ENCODE peak calls at places on chromosomes 13 and 19, in eight cellular contexts. One of them, this sample, is unnamed.

GRCh38 chr13:23679214-23679613 is 109.0 kb downstream of the TNFRSF19 start:
- DNase-seq in K562: no peak
- DNase-seq in A549: peak; percentile 15
- DNase-seq in endothelial cell of umbilical vein: no peak
- DNase-seq in HepG2: no peak
- DNase-seq in HCT116: no peak
- DNase-seq in H1: no peak
- DNase-seq in GM12878: no peak
- DNase-seq in this sample: no peak

GRCh38 chr19:57850553-57851017 is 926 bp downstream of the ZNF587 start:
- DNase-seq in HCT116: no peak
- DNase-seq in K562: peak; percentile 41
- DNase-seq in HepG2: peak; percentile 29
- DNase-seq in endothelial cell of umbilical vein: peak; percentile 74
- DNase-seq in A549: peak; percentile 41
- DNase-seq in H1: peak; percentile 49
- DNase-seq in GM12878: no peak
- DNase-seq in this sample: no peak

GRCh38 chr19:3821857-3822364 is 35.7 kb upstream of the MATK start:
- DNase-seq in HepG2: peak; percentile 20
- DNase-seq in K562: peak; percentile 91
- DNase-seq in A549: peak; percentile 67
- DNase-seq in endothelial cell of umbilical vein: peak; percentile 52
- DNase-seq in HCT116: peak; percentile 40
- DNase-seq in H1: peak; percentile 99
- DNase-seq in GM12878: no peak
- DNase-seq in this sample: peak; percentile 79

GRCh38 chr13:37681295-37682032 is 82.9 kb upstream of the POSTN start:
- DNase-seq in endothelial cell of umbilical vein: peak; percentile 95
- DNase-seq in HCT116: no peak
- DNase-seq in H1: no peak
- DNase-seq in K562: no peak
- DNase-seq in GM12878: no peak
- DNase-seq in HepG2: no peak
- DNase-seq in A549: no peak
- DNase-seq in this sample: no peak

GRCh38 chr19:39265321-39265916 is 2.8 kb upstream of the IFNL2 start:
- DNase-seq in HepG2: no peak
- DNase-seq in A549: peak; percentile 39
- DNase-seq in H1: peak; percentile 75
- DNase-seq in K562: no peak
- DNase-seq in HCT116: no peak
- DNase-seq in GM12878: no peak
- DNase-seq in endothelial cell of umbilical vein: no peak
- DNase-seq in this sample: no peak

GRCh38 chr19:18100710-18101109 is 3.1 kb downstream of the MAST3 start:
- DNase-seq in H1: peak; percentile 78
- DNase-seq in K562: peak; percentile 59
- DNase-seq in HepG2: peak; percentile 76
- DNase-seq in GM12878: no peak
- DNase-seq in endothelial cell of umbilical vein: no peak
- DNase-seq in A549: no peak
- DNase-seq in HCT116: no peak
- DNase-seq in this sample: no peak

GRCh38 chr13:46663644-46664043 is 110.7 kb downstream of the LRCH1 start:
- DNase-seq in K562: no peak
- DNase-seq in HepG2: no peak
- DNase-seq in A549: no peak
- DNase-seq in GM12878: no peak
- DNase-seq in HCT116: no peak
- DNase-seq in endothelial cell of umbilical vein: peak; percentile 67
- DNase-seq in H1: no peak
- DNase-seq in this sample: no peak

GRCh38 chr13:31225998-31226675 is 26.4 kb downstream of the B3GLCT start:
- DNase-seq in K562: no peak
- DNase-seq in endothelial cell of umbilical vein: no peak
- DNase-seq in HCT116: no peak
- DNase-seq in A549: no peak
- DNase-seq in GM12878: no peak
- DNase-seq in HepG2: no peak
- DNase-seq in H1: no peak
- DNase-seq in this sample: no peak

GRCh38 chr19:39156230-39156890 is 30.8 kb downstream of the PAK4 start:
- DNase-seq in H1: no peak
- DNase-seq in HCT116: no peak
- DNase-seq in A549: no peak
- DNase-seq in K562: peak; percentile 72
- DNase-seq in endothelial cell of umbilical vein: no peak
- DNase-seq in HepG2: no peak
- DNase-seq in GM12878: no peak
- DNase-seq in this sample: peak; percentile 31

GRCh38 chr19:56111601-56112312 is 9.3 kb downstream of the ZNF787 start:
- DNase-seq in endothelial cell of umbilical vein: no peak
- DNase-seq in H1: no peak
- DNase-seq in A549: no peak
- DNase-seq in HCT116: no peak
- DNase-seq in HepG2: peak; percentile 45
- DNase-seq in GM12878: no peak
- DNase-seq in K562: no peak
- DNase-seq in this sample: no peak

GRCh38 chr19:53577968-53578367 is 40.0 kb downstream of the ZNF331 start:
- DNase-seq in K562: no peak
- DNase-seq in HCT116: no peak
- DNase-seq in A549: no peak
- DNase-seq in GM12878: no peak
- DNase-seq in endothelial cell of umbilical vein: no peak
- DNase-seq in HepG2: no peak
- DNase-seq in H1: no peak
- DNase-seq in this sample: no peak

GRCh38 chr19:14554382-14554812 is 17.5 kb downstream of the NDUFB7 start:
- DNase-seq in GM12878: no peak
- DNase-seq in HCT116: no peak
- DNase-seq in K562: peak; percentile 33
- DNase-seq in A549: no peak
- DNase-seq in endothelial cell of umbilical vein: no peak
- DNase-seq in H1: peak; percentile 46
- DNase-seq in HepG2: peak; percentile 76
- DNase-seq in this sample: no peak

DNA sequence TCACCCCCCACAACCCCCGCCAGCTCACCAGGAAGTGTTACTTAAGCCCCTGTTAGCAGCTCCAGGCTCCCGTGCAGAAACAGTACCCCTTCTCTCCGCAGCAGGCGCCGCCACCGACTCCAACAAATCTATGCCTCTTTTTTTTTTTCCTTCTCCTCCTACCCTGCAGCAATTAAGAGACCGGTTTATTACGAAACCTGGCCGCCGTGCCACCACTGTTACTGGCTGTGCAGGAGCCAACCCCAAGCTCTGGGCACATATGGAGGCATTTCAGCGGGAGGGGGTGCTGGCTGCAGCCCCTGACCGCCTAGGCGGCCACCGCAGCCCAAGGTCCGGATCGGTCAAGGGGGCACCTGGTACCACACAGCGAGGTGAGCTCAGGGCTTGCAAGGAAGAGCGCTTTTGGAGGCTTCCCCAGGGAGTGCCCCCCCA is 2.4 kb downstream of the GADD45B start:
- DNase-seq in A549: peak; percentile 74
- DNase-seq in HepG2: no peak
- DNase-seq in GM12878: no peak
- DNase-seq in H1: peak; percentile 72
- DNase-seq in HCT116: no peak
- DNase-seq in K562: no peak
- DNase-seq in endothelial cell of umbilical vein: peak; percentile 60
- DNase-seq in this sample: peak; percentile 95
- TF ChIP-seq POLR2A in A549: no peak
- TF ChIP-seq POLR2A in HepG2: peak; percentile 36
- TF ChIP-seq POLR2A in GM12878: peak; percentile 67
- TF ChIP-seq POLR2A in H1: no peak
- TF ChIP-seq POLR2A in HCT116: no peak
- TF ChIP-seq POLR2A in K562: no peak
- TF ChIP-seq POLR2A in endothelial cell of umbilical vein: no peak
- TF ChIP-seq POLR2A in this sample: no peak

GRCh38 chr19:34688592-34688991 is 11.1 kb downstream of the ZNF302 start:
- DNase-seq in HepG2: no peak
- DNase-seq in GM12878: no peak
- DNase-seq in A549: no peak
- DNase-seq in K562: no peak
- DNase-seq in H1: no peak
- DNase-seq in endothelial cell of umbilical vein: no peak
- DNase-seq in HCT116: no peak
- DNase-seq in this sample: no peak

GRCh38 chr19:34687348-34687747 is 9.9 kb downstream of the ZNF302 start:
- DNase-seq in endothelial cell of umbilical vein: no peak
- DNase-seq in GM12878: no peak
- DNase-seq in H1: no peak
- DNase-seq in A549: no peak
- DNase-seq in HepG2: no peak
- DNase-seq in HCT116: no peak
- DNase-seq in K562: no peak
- DNase-seq in this sample: no peak

GRCh38 chr19:34690372-34690771 is 12.9 kb downstream of the ZNF302 start:
- DNase-seq in HCT116: no peak
- DNase-seq in H1: no peak
- DNase-seq in GM12878: no peak
- DNase-seq in HepG2: no peak
- DNase-seq in K562: no peak
- DNase-seq in endothelial cell of umbilical vein: no peak
- DNase-seq in A549: no peak
- DNase-seq in this sample: no peak

DNA sequence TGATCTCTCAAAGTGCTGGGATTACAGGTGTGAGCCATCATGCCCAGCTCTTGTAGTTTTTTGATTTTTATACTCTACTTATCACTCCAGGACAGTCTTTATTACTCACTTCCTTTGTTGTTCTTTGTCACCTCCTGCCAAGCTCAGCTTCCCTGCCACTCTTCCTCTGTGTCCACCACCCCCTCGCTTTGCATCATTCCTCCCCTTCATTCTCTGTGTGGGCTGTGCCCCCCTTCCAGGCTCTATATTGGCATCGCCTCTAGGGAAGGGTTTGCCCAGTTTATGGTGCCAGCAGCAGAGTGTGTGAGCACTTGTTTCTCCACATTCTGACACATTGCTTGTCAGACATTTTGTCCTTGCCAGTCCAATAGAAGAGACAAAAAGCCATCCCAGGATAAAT is 15.1 kb downstream of the ZNF302 start:
- DNase-seq in HCT116: no peak
- DNase-seq in HepG2: no peak
- DNase-seq in K562: no peak
- DNase-seq in H1: no peak
- DNase-seq in A549: no peak
- DNase-seq in endothelial cell of umbilical vein: peak; percentile 31
- DNase-seq in GM12878: no peak
- DNase-seq in this sample: no peak
- TF ChIP-seq MAX in HCT116: no peak
- TF ChIP-seq MAX in HepG2: no peak
- TF ChIP-seq MAX in K562: no peak
- TF ChIP-seq MAX in H1: no peak
- TF ChIP-seq MAX in A549: no peak
- TF ChIP-seq MAX in endothelial cell of umbilical vein: no peak
- TF ChIP-seq MAX in GM12878: no peak
- TF ChIP-seq MAX in this sample: no peak

GRCh38 chr19:2636897-2637683 is 65.4 kb downstream of the GNG7 start:
- DNase-seq in H1: peak; percentile 89
- DNase-seq in HepG2: peak; percentile 34
- DNase-seq in GM12878: no peak
- DNase-seq in HCT116: no peak
- DNase-seq in endothelial cell of umbilical vein: peak; percentile 43
- DNase-seq in A549: peak; percentile 52
- DNase-seq in K562: peak; percentile 87
- DNase-seq in this sample: peak; percentile 61

GRCh38 chr19:2636142-2636896 is 66.2 kb downstream of the GNG7 start:
- DNase-seq in K562: no peak
- DNase-seq in endothelial cell of umbilical vein: no peak
- DNase-seq in HepG2: no peak
- DNase-seq in GM12878: no peak
- DNase-seq in A549: no peak
- DNase-seq in HCT116: no peak
- DNase-seq in H1: no peak
- DNase-seq in this sample: no peak

GRCh38 chr19:2633693-2634075 is 68.8 kb downstream of the GNG7 start:
- DNase-seq in HCT116: no peak
- DNase-seq in endothelial cell of umbilical vein: no peak
- DNase-seq in H1: no peak
- DNase-seq in GM12878: no peak
- DNase-seq in K562: no peak
- DNase-seq in A549: no peak
- DNase-seq in HepG2: no peak
- DNase-seq in this sample: no peak

GRCh38 chr19:2634960-2635359 is 67.5 kb downstream of the GNG7 start:
- DNase-seq in A549: no peak
- DNase-seq in K562: no peak
- DNase-seq in endothelial cell of umbilical vein: no peak
- DNase-seq in HepG2: no peak
- DNase-seq in GM12878: no peak
- DNase-seq in HCT116: no peak
- DNase-seq in H1: no peak
- DNase-seq in this sample: no peak

GRCh38 chr19:2634228-2634951 is 68.1 kb downstream of the GNG7 start:
- DNase-seq in HCT116: no peak
- DNase-seq in GM12878: no peak
- DNase-seq in HepG2: no peak
- DNase-seq in A549: no peak
- DNase-seq in endothelial cell of umbilical vein: no peak
- DNase-seq in K562: no peak
- DNase-seq in H1: no peak
- DNase-seq in this sample: peak; percentile 49
- TF ChIP-seq POLR2A in HCT116: no peak
- TF ChIP-seq POLR2A in GM12878: no peak
- TF ChIP-seq POLR2A in HepG2: no peak
- TF ChIP-seq POLR2A in A549: no peak
- TF ChIP-seq POLR2A in endothelial cell of umbilical vein: no peak
- TF ChIP-seq POLR2A in K562: no peak
- TF ChIP-seq POLR2A in H1: no peak
- TF ChIP-seq POLR2A in this sample: no peak

GRCh38 chr19:42369433-42370067 is 20.5 kb downstream of the CNFN start:
- DNase-seq in K562: no peak
- DNase-seq in HepG2: no peak
- DNase-seq in HCT116: no peak
- DNase-seq in H1: no peak
- DNase-seq in A549: no peak
- DNase-seq in endothelial cell of umbilical vein: no peak
- DNase-seq in GM12878: no peak
- DNase-seq in this sample: no peak

GRCh38 chr19:42367929-42368328 is 22.2 kb downstream of the CNFN start:
- DNase-seq in H1: no peak
- DNase-seq in K562: no peak
- DNase-seq in A549: no peak
- DNase-seq in GM12878: no peak
- DNase-seq in HCT116: no peak
- DNase-seq in endothelial cell of umbilical vein: no peak
- DNase-seq in HepG2: no peak
- DNase-seq in this sample: no peak

GRCh38 chr19:42368765-42369164 is 21.3 kb downstream of the CNFN start:
- DNase-seq in H1: no peak
- DNase-seq in A549: no peak
- DNase-seq in GM12878: no peak
- DNase-seq in HepG2: no peak
- DNase-seq in K562: no peak
- DNase-seq in endothelial cell of umbilical vein: no peak
- DNase-seq in HCT116: no peak
- DNase-seq in this sample: no peak

GRCh38 chr19:42368360-42368759 is 21.7 kb downstream of the CNFN start:
- DNase-seq in H1: no peak
- DNase-seq in K562: no peak
- DNase-seq in GM12878: no peak
- DNase-seq in A549: no peak
- DNase-seq in endothelial cell of umbilical vein: no peak
- DNase-seq in HepG2: no peak
- DNase-seq in HCT116: no peak
- DNase-seq in this sample: no peak

GRCh38 chr19:42366676-42367075 is 23.4 kb downstream of the CNFN start:
- DNase-seq in GM12878: no peak
- DNase-seq in HCT116: no peak
- DNase-seq in H1: no peak
- DNase-seq in K562: no peak
- DNase-seq in endothelial cell of umbilical vein: no peak
- DNase-seq in A549: no peak
- DNase-seq in HepG2: no peak
- DNase-seq in this sample: no peak
- TF ChIP-seq MAX in GM12878: no peak
- TF ChIP-seq MAX in HCT116: no peak
- TF ChIP-seq MAX in H1: no peak
- TF ChIP-seq MAX in K562: no peak
- TF ChIP-seq MAX in endothelial cell of umbilical vein: no peak
- TF ChIP-seq MAX in A549: no peak
- TF ChIP-seq MAX in HepG2: no peak
- TF ChIP-seq MAX in this sample: no peak

This sample was measured in NB4.